ENCODE peak calls at places on chromosomes 2 and 18, in four cellular contexts. M is HCT116, S is HepG2, U is K562. Q is an unnamed sample.

GRCh38 chr2:106931742-106932335 is 45.9 kb upstream of the ST6GAL2 start:
- DNase-seq in M (no peak), S (no peak), U (no peak), Q (no peak)

GRCh38 chr18:47946889-47947288 is 16.4 kb upstream of the SMAD2 start:
- DNase-seq in M (no peak), S (no peak), U (no peak), Q (no peak)

GRCh38 chr2:48328972-48329723 is 200.8 kb upstream of the STON1 start:
- DNase-seq in M (no peak), S (peak; percentile 45), U (no peak), Q (no peak)

GRCh38 chr2:18690342-18690741 is 101.0 kb upstream of the NT5C1B start:
- DNase-seq in M (peak; percentile 15), S (no peak), U (no peak), Q (no peak)

GRCh38 chr2:158202151-158202778 is 100.6 kb downstream of the UPP2 start:
- DNase-seq in M (no peak), S (no peak), U (no peak), Q (no peak)

GRCh38 chr18:39173022-39173421 is 1607.4 kb upstream of the CELF4 start:
- DNase-seq in M (peak; percentile 12), S (peak; percentile 45), U (no peak), Q (no peak)

GRCh38 chr2:64230540-64230939 is 86.3 kb upstream of the PELI1 start:
- DNase-seq in M (no peak), S (no peak), U (no peak), Q (no peak)

GRCh38 chr18:59051470-59052165 is 88.1 kb upstream of the SEC11C start:
- DNase-seq in M (no peak), S (no peak), U (no peak), Q (no peak)

GRCh38 chr2:98458207-98458606 is 13.5 kb downstream of the INPP4A start:
- DNase-seq in M (no peak), S (no peak), U (no peak), Q (no peak)

GRCh38 chr18:36601316-36601715 is 227.5 kb downstream of the TPGS2 start:
- DNase-seq in M (no peak), S (no peak), U (no peak), Q (no peak)

GRCh38 chr2:74530239-74531161 is 767 bp downstream of the HTRA2 start:
- DNase-seq in M (no peak), S (no peak), U (peak; percentile 96), Q (no peak)

GRCh38 chr2:174835797-174836255 is 71.6 kb upstream of the CHRNA1 start:
- DNase-seq in M (no peak), S (no peak), U (no peak), Q (no peak)

DNA sequence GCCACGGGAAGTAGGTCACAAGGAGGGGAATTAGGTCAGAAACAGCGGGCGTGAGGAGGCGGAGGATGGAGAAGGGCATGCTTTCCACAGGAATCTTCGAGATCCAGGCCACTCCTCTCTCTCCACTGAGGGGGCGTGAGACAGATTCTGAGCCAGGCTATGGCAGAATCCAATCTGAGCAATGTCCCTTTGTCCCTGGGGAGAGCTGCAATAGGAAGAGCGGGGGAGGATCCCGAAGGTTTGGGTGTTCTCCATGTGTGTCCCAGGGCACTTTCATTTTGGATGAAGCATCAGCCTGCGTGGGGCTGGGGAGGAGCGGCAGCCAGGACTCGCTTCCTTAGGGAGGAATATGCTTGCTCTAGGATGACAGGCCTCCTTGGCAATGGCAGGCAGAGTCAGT is 84.0 kb downstream of the LIPG start:
- DNase-seq in M (no peak), S (no peak), U (no peak), Q (no peak)
- TF ChIP-seq TCF7L2 in M (no peak), S (no peak), U (no peak), Q (no peak)

GRCh38 chr2:180694445-180695421 is 285.7 kb upstream of the UBE2E3 start:
- DNase-seq in M (no peak), S (no peak), U (no peak), Q (no peak)

GRCh38 chr2:180692322-180692721 is 288.1 kb upstream of the UBE2E3 start:
- DNase-seq in M (no peak), S (no peak), U (no peak), Q (no peak)

GRCh38 chr2:180695570-180695969 is 284.8 kb upstream of the UBE2E3 start:
- DNase-seq in M (no peak), S (no peak), U (no peak), Q (no peak)

GRCh38 chr2:180698668-180699067 is 281.7 kb upstream of the UBE2E3 start:
- DNase-seq in M (no peak), S (no peak), U (no peak), Q (no peak)

DNA sequence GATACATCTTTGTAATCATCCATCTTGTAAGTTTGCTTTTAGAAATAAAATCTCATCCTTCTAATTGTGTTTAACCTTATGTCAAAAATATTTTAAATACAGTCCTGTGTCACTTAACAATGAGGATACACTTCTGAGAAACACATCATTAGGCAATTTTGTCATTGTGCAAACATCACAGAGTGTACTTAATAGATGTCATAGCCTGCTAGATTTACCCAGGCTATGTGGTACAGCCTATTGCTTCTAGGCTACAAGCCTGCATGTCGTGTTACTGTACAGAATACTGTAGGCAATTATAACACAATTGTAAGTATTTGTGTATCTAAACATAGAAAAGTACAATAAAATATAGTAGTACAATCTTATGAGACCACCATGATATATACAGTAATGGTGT is 284.4 kb upstream of the UBE2E3 start:
- DNase-seq in M (no peak), S (no peak), U (no peak), Q (no peak)
- H3K4me3 ChIP-seq in M (no peak overlapping the region), S (no peak overlapping the region), U (no peak overlapping the region), Q (no peak overlapping the region)

GRCh38 chr2:143514413-143514812 is 385.2 kb downstream of the ARHGAP15 start:
- DNase-seq in M (no peak), S (no peak), U (no peak), Q (no peak)

GRCh38 chr2:143515318-143515717 is 386.1 kb downstream of the ARHGAP15 start:
- DNase-seq in M (no peak), S (no peak), U (no peak), Q (no peak)

GRCh38 chr2:143513081-143513480 is 383.9 kb downstream of the ARHGAP15 start:
- DNase-seq in M (peak; percentile 19), S (peak; percentile 16), U (peak; percentile 55), Q (peak; percentile 24)
- H3K27me3 ChIP-seq in M (no peaks in the 10 kb centered on the region), S (no peaks in the 10 kb centered on the region), U (no peaks in the 10 kb centered on the region), Q (no peaks in the 10 kb centered on the region)

GRCh38 chr2:113257511-113258264 is 21.0 kb downstream of the PAX8 start:
- DNase-seq in M (no peak), S (no peak), U (no peak), Q (no peak)

GRCh38 chr2:113263546-113263945 is 15.2 kb downstream of the PAX8 start:
- DNase-seq in M (no peak), S (no peak), U (no peak), Q (no peak)

GRCh38 chr2:113260930-113261329 is 17.8 kb downstream of the PAX8 start:
- DNase-seq in M (no peak), S (no peak), U (no peak), Q (no peak)

GRCh38 chr2:113255140-113256070 is 23.3 kb downstream of the PAX8 start:
- DNase-seq in M (no peak), S (no peak), U (no peak), Q (no peak)

GRCh38 chr2:113258748-113259147 is 20.0 kb downstream of the PAX8 start:
- DNase-seq in M (no peak), S (no peak), U (no peak), Q (no peak)
- TF ChIP-seq TCF7L2 in M (no peak), S (no peak), U (no peak), Q (no peak)

DNA sequence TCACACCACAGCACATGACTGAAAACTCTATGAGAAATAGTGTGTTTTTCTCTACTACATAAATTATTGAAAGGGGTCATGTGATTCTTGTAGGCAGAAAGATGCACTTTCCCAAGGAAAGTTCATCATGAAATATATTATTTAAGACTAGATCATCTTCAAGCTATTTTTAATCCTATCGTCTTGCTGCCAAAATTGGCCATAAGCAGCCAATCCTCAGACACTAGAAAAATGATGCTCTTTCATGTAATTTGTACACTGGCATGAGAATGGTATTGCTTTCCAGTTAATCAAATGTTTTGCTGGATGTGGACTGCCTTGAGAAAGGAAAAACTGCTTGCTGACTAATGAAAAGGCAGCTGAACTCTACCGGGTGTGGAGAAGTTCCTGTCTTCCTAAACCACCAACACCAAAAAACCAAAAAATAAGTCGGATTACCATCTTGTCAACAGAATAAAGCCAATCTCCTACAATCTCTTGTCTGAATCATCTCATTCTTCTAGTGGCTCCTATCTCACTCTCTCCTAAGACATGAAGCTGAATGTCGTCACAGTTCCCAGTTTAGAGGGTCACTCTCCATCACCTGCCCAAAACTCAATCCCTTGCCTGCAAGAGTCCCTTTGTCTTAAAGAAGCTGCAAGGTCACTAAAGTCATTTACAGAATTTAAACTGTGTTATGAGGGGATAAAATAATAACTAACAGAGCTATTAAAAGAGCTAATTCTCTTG is 5.3 kb downstream of the BCL2 start:
- DNase-seq in M (no peak), S (no peak), U (no peak), Q (no peak)
- H3K4me3 ChIP-seq in M (no peak overlapping the region), S (no peak overlapping the region), U (no peak overlapping the region), Q (no peak overlapping the region)

GRCh38 chr2:104854507-104855173 is 725 bp downstream of the POU3F3 start:
- DNase-seq in M (no peak), S (no peak), U (no peak), Q (no peak)

GRCh38 chr2:104853926-104854506 is at the start of gene POU3F3:
- DNase-seq in M (no peak), S (no peak), U (no peak), Q (no peak)

GRCh38 chr2:104851236-104852160 is 2.4 kb upstream of the POU3F3 start:
- DNase-seq in M (no peak), S (no peak), U (no peak), Q (no peak)

GRCh38 chr2:104852161-104852689 is 1.7 kb upstream of the POU3F3 start:
- DNase-seq in M (no peak), S (no peak), U (no peak), Q (no peak)

GRCh38 chr2:104853401-104853925 is 452 bp upstream of the POU3F3 start:
- DNase-seq in M (no peak), S (no peak), U (no peak), Q (no peak)
- H3K27me3 ChIP-seq in M (no peaks in the 10 kb centered on the region), S (peaks cover 6% of the 10 kb centered on the region), U (peaks cover 4% of the 10 kb centered on the region), Q (peaks cover 29% of the 10 kb centered on the region)